ENCODE peak calls at places on chromosomes 13 and 19, in eight cellular contexts. C is T1000; F is activated CD4-positive, alpha-beta T cell treated with anti-CD3 and anti-CD28 coated beads for 24 hours; E is NB4; J is neural progenitor cell; A is neural crest cell; W is ELR; O is ACHN. N is an unnamed sample.

GRCh38 chr13:23020246-23020843 is 160.4 kb upstream of the SGCG start:
- DNase-seq in O (peak; percentile 52), C (no peak), W (peak; percentile 40), E (peak; percentile 69), A (peak; percentile 17), F (no peak), J (peak; percentile 76), N (peak; percentile 28)

GRCh38 chr13:101150998-101151397 is 265.3 kb downstream of the NALCN start:
- DNase-seq in F (no peak), W (peak; percentile 35), E (no peak), C (no peak), O (no peak), J (peak; percentile 45), A (no peak), N (no peak)

GRCh38 chr13:110364081-110364480 is 57.0 kb downstream of the COL4A2 start:
- DNase-seq in C (no peak), O (no peak), A (no peak), W (no peak), J (no peak), F (no peak), E (no peak), N (no peak)

GRCh38 chr19:39546599-39546998 is 6.6 kb upstream of the EID2 start:
- DNase-seq in J (no peak), C (no peak), W (peak; percentile 15), O (no peak), A (no peak), E (no peak), F (no peak), N (no peak)

GRCh38 chr13:42041017-42041683 is 7.3 kb upstream of the DGKH start:
- DNase-seq in C (no peak), J (peak; percentile 68), E (peak; percentile 64), F (no peak), O (peak; percentile 47), A (peak; percentile 37), W (peak; percentile 74), N (peak; percentile 34)

GRCh38 chr13:80873589-80873988 is 532.7 kb upstream of the SPRY2 start:
- DNase-seq in W (peak; percentile 40), E (peak; percentile 66), C (no peak), O (no peak), J (no peak), A (no peak), F (no peak), N (peak; percentile 95)

GRCh38 chr13:20057963-20058362 is 99.4 kb downstream of the ZMYM2 start:
- DNase-seq in C (no peak), W (peak; percentile 8), A (no peak), E (no peak), F (no peak), J (no peak), O (no peak), N (peak; percentile 1)

GRCh38 chr13:74562381-74562780 is 428.2 kb upstream of the KLF12 start:
- DNase-seq in W (peak; percentile 34), F (no peak), E (no peak), C (no peak), J (no peak), A (no peak), O (no peak), N (no peak)

GRCh38 chr13:98394820-98395510 is 181.9 kb downstream of the STK24 start:
- DNase-seq in O (no peak), C (no peak), E (no peak), J (no peak), W (no peak), A (no peak), F (no peak), N (no peak)

GRCh38 chr19:44512326-44513298 is 12.3 kb upstream of the ZNF180 start:
- DNase-seq in J (peak; percentile 69), C (no peak), E (peak; percentile 53), A (peak; percentile 59), F (peak; percentile 30), W (peak; percentile 66), O (peak; percentile 29), N (peak; percentile 61)

GRCh38 chr19:20661150-20661819 is at the start of gene ZNF626:
- DNase-seq in A (peak; percentile 86), O (no peak), W (peak; percentile 97), E (no peak), F (peak; percentile 84), C (peak; percentile 83), J (peak; percentile 99), N (no peak)

GRCh38 chr13:66837246-66837645 is 392.9 kb downstream of the PCDH9 start:
- DNase-seq in A (no peak), W (no peak), E (no peak), O (no peak), F (no peak), J (no peak), C (no peak), N (no peak)

GRCh38 chr19:2495130-2495641 is 19.3 kb downstream of the GADD45B start:
- DNase-seq in C (no peak), J (peak; percentile 21), F (no peak), E (no peak), A (no peak), W (peak; percentile 42), O (peak; percentile 73), N (no peak)

GRCh38 chr19:17557461-17557860 is 2.0 kb downstream of the COLGALT1 start:
- DNase-seq in C (no peak), W (no peak), A (no peak), O (no peak), J (no peak), F (no peak), E (peak; percentile 88), N (peak; percentile 58)

GRCh38 chr19:36246006-36246391 is 31.1 kb downstream of the ZNF146 start:
- DNase-seq in W (no peak), J (no peak), C (no peak), E (no peak), A (no peak), F (no peak), O (no peak), N (no peak)

GRCh38 chr19:1767464-1767933 is 14.2 kb downstream of the ONECUT3 start:
- DNase-seq in A (peak; percentile 78), J (peak; percentile 67), C (peak; percentile 25), W (peak; percentile 47), F (peak; percentile 44), E (peak; percentile 78), O (peak; percentile 32), N (peak; percentile 11)

GRCh38 chr13:48476215-48476614 is 56.7 kb downstream of the RCBTB2 start:
- DNase-seq in A (no peak), W (no peak), J (no peak), C (no peak), O (no peak), F (no peak), E (peak; percentile 39), N (peak; percentile 64)

GRCh38 chr19:12665281-12665573 is 1.3 kb downstream of the MAN2B1 start:
- DNase-seq in W (no peak), C (no peak), F (no peak), E (peak; percentile 94), A (no peak), O (no peak), J (no peak), N (peak; percentile 96)

GRCh38 chr19:30375651-30376050 is 3.5 kb downstream of the ZNF536 start:
- DNase-seq in O (no peak), E (no peak), W (no peak), F (no peak), J (no peak), C (no peak), A (no peak), N (no peak)

GRCh38 chr13:24282256-24282655 is 27.1 kb upstream of the C1QTNF9 start:
- DNase-seq in W (no peak), O (no peak), A (no peak), F (no peak), C (no peak), J (no peak), E (no peak), N (no peak)

GRCh38 chr13:108086678-108087077 is 128.7 kb downstream of the LIG4 start:
- DNase-seq in J (peak; percentile 18), C (no peak), E (peak; percentile 49), A (no peak), O (peak; percentile 30), F (no peak), W (peak; percentile 1), N (peak; percentile 45)

GRCh38 chr19:4174895-4175668 is 7.3 kb downstream of the SIRT6 start:
- DNase-seq in C (no peak), A (no peak), J (no peak), F (no peak), O (no peak), E (no peak), W (no peak), N (no peak)

GRCh38 chr13:87147076-87147475 is 524.1 kb upstream of the SLITRK5 start:
- DNase-seq in J (no peak), A (no peak), W (peak; percentile 85), F (no peak), C (no peak), E (no peak), O (no peak), N (no peak)

GRCh38 chr19:31339405-31339804 is 9.8 kb downstream of the TSHZ3 start:
- DNase-seq in F (no peak), A (no peak), C (no peak), W (no peak), J (no peak), E (no peak), O (no peak), N (no peak)

GRCh38 chr19:40598918-40599307 is 2.3 kb upstream of the LTBP4 start:
- DNase-seq in J (no peak), A (no peak), W (no peak), E (no peak), C (no peak), F (no peak), O (no peak), N (no peak)

GRCh38 chr13:81487151-81487550 is 1146.2 kb upstream of the SPRY2 start:
- DNase-seq in J (peak; percentile 76), E (peak; percentile 60), A (peak; percentile 12), C (no peak), W (peak; percentile 81), O (peak; percentile 62), F (no peak), N (peak; percentile 36)

GRCh38 chr19:33416307-33417215 is 43.1 kb downstream of the CEBPG start:
- DNase-seq in O (peak; percentile 51), F (peak; percentile 67), E (peak; percentile 73), C (peak; percentile 60), W (peak; percentile 73), A (peak; percentile 75), J (peak; percentile 81), N (peak; percentile 70)

GRCh38 chr13:27534976-27535370 is 84.6 kb upstream of the MTIF3 start:
- DNase-seq in A (no peak), F (no peak), O (no peak), J (no peak), W (no peak), C (no peak), E (no peak), N (no peak)

GRCh38 chr13:33168326-33168960 is 117.1 kb downstream of the STARD13 start:
- DNase-seq in A (no peak), F (no peak), O (no peak), J (no peak), W (no peak), E (no peak), C (no peak), N (no peak)